ENCODE peak calls at places on chromosome 3, in nine cellular contexts. O is Peyer's patch, S is AG04450, G is testis, W is right atrium auricular region, N is cardiac muscle cell, K is mucosa of descending colon, H is left ventricle myocardium inferior, Q is heart right ventricle. R is an unnamed sample.

GRCh38 chr3:197878427-197878826 is 71.6 kb upstream of the RPL35A start:
- DNase-seq in O (no peak), S (no peak), G (no peak), W (no peak), N (no peak), K (no peak), H (no peak), Q (no peak), R (no peak)

GRCh38 chr3:141877911-141878310 is 1.5 kb downstream of the ATP1B3 start:
- DNase-seq in O (no peak), S (no peak), G (no peak), W (no peak), N (no peak), K (peak; percentile 16), H (no peak), Q (no peak), R (peak; percentile 37)

GRCh38 chr3:50364573-50365079 is 5.3 kb upstream of the TMEM115 start:
- DNase-seq in O (no peak), S (no peak), G (no peak), W (no peak), N (no peak), K (no peak), H (no peak), Q (no peak), R (peak; percentile 58)

GRCh38 chr3:64908292-64908691 is 220.5 kb upstream of the ADAMTS9 start:
- DNase-seq in O (no peak), S (no peak), G (no peak), W (no peak), N (no peak), K (no peak), H (no peak), Q (peak; percentile 73), R (peak; percentile 37)

GRCh38 chr3:179956416-179956830 is 80.3 kb downstream of the PEX5L start:
- DNase-seq in O (no peak), S (no peak), G (no peak), W (no peak), N (no peak), K (no peak), H (no peak), Q (no peak), R (no peak)

GRCh38 chr3:21672303-21672702 is 78.7 kb downstream of the ZNF385D start:
- DNase-seq in O (no peak), S (peak; percentile 48), G (no peak), W (no peak), N (no peak), K (no peak), H (no peak), Q (no peak), R (no peak)

GRCh38 chr3:55622116-55622515 is 135.0 kb upstream of the WNT5A start:
- DNase-seq in O (no peak), S (no peak), G (no peak), W (no peak), N (no peak), K (no peak), H (no peak), Q (no peak), R (no peak)

GRCh38 chr3:15330031-15330596 is 2.3 kb downstream of the SH3BP5 start:
- DNase-seq in O (no peak), S (no peak), G (peak; percentile 44), W (peak; percentile 88), N (no peak), K (no peak), H (peak; percentile 29), Q (peak; percentile 44), R (peak; percentile 40)

GRCh38 chr3:168459229-168459784 is 363.6 kb upstream of the GOLIM4 start:
- DNase-seq in O (no peak), S (no peak), G (no peak), W (no peak), N (no peak), K (no peak), H (no peak), Q (no peak), R (no peak)

GRCh38 chr3:98982336-98982735 is 80.8 kb upstream of the DCBLD2 start:
- DNase-seq in O (no peak), S (no peak), G (no peak), W (no peak), N (no peak), K (no peak), H (no peak), Q (no peak), R (no peak)

GRCh38 chr3:34277110-34277509 is 478.7 kb downstream of the PDCD6IP start:
- DNase-seq in O (no peak), S (no peak), G (no peak), W (no peak), N (no peak), K (no peak), H (no peak), Q (no peak), R (no peak)
- TF ChIP-seq CTCF in O (no peak), S (no peak), G (no peak), W (no peak), N (no peak), K (no peak), H (no peak), Q (no peak), R (no peak)

GRCh38 chr3:125351814-125352456 is 23.2 kb downstream of the ZNF148 start:
- DNase-seq in O (no peak), S (no peak), G (no peak), W (no peak), N (no peak), K (no peak), H (no peak), Q (no peak), R (no peak)

GRCh38 chr3:125349055-125349454 is 26.1 kb downstream of the ZNF148 start:
- DNase-seq in O (no peak), S (no peak), G (no peak), W (no peak), N (no peak), K (no peak), H (no peak), Q (no peak), R (no peak)

GRCh38 chr3:125350597-125350996 is 24.5 kb downstream of the ZNF148 start:
- DNase-seq in O (no peak), S (no peak), G (no peak), W (no peak), N (no peak), K (no peak), H (no peak), Q (no peak), R (no peak)

GRCh38 chr3:125351152-125351551 is 24.0 kb downstream of the ZNF148 start:
- DNase-seq in O (no peak), S (no peak), G (no peak), W (no peak), N (no peak), K (no peak), H (no peak), Q (no peak), R (no peak)

DNA sequence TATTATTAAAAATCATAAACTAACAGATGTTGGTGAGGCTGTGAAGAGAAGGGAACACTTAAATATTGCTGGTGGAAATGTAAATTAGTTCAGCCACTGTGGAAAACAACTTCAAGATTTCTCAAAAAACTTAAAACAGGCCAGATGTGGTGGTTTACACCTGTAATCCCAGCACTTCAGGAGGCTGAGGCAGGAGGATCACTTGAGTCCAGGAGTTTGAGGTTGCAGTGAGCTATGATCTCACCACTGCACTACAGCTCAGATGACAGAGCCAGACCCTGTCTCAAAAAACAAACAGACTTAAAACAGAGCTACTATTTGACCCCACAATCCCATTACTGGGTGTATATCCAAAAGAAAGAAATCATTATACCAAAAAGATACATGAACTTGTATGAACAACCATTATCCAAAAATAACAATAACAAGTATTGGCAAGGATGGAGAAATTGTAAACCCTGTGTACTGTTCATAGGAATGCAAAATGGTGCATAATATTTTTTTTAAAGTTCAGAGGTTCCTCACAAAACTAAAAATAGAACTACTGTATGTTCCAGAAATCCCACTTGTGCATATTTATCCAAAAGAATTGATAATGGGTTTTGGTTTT is 25.5 kb downstream of the ZNF148 start:
- DNase-seq in O (no peak), S (no peak), G (no peak), W (no peak), N (no peak), K (no peak), H (no peak), Q (no peak), R (no peak)
- H3K9me3 ChIP-seq in O (no peaks in the 10 kb centered on the region), S (no peaks in the 10 kb centered on the region), G (no peaks in the 10 kb centered on the region), W (no peaks in the 10 kb centered on the region), N (no peaks in the 10 kb centered on the region), K (no peaks in the 10 kb centered on the region), H (peaks cover 22% of the 10 kb centered on the region), Q (no peaks in the 10 kb centered on the region), R (no peaks in the 10 kb centered on the region)

DNA sequence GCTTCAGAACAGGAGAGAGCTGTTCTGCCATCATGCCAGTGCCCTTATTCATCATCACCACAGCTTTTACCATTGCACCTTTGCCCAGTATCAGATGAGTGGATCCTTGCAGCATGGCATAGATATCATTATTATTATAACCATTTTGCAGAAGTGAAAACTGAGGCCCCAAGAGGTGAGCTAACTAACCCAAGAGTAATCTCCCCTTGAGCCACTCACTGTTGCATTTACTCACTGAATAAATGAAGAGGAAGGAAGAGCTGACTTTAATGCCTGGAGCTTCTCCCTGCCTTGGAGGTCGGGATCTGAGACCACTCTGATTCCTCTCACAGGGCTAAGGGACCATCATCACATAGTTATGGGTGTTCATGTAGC is 32.0 kb downstream of the HRH1 start:
- DNase-seq in O (no peak), S (no peak), G (no peak), W (no peak), N (no peak), K (no peak), H (no peak), Q (no peak), R (no peak)
- TF ChIP-seq CTCF in O (no peak), S (no peak), G (no peak), W (no peak), N (no peak), K (no peak), H (no peak), Q (no peak), R (no peak)

GRCh38 chr3:138642226-138642926 is 33.8 kb downstream of the FAIM start:
- DNase-seq in O (no peak), S (no peak), G (no peak), W (no peak), N (no peak), K (no peak), H (no peak), Q (no peak), R (no peak)

GRCh38 chr3:138649134-138649533 is 40.6 kb downstream of the FAIM start:
- DNase-seq in O (no peak), S (no peak), G (no peak), W (no peak), N (no peak), K (no peak), H (no peak), Q (no peak), R (no peak)

GRCh38 chr3:138642927-138643253 is 34.3 kb downstream of the FAIM start:
- DNase-seq in O (no peak), S (no peak), G (no peak), W (no peak), N (no peak), K (no peak), H (no peak), Q (no peak), R (no peak)

GRCh38 chr3:138646008-138646407 is 37.4 kb downstream of the FAIM start:
- DNase-seq in O (no peak), S (no peak), G (no peak), W (no peak), N (no peak), K (no peak), H (no peak), Q (no peak), R (no peak)

DNA sequence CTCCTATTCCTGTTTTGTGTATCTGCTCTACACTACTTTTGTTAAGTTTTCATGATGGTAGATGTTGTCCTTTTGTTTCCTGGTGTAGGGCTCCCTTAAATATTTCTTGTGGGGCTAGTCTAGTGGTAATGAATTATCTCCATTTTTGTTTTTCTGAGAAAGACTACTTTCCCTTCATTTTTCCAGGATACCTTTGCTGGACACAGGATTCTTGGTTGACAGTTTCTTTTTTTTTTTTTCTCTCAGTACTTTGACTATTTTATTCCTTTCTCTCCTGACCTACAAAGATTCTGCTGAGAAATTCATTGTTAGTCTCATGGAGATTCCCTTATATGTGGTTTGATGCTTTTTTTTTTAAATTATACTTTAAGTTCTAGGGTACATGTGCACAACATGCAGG is 38.0 kb downstream of the FAIM start:
- DNase-seq in O (no peak), S (no peak), G (no peak), W (no peak), N (no peak), K (no peak), H (no peak), Q (no peak), R (no peak)
- H3K9me3 ChIP-seq in O (no peaks in the 10 kb centered on the region), S (peaks cover 12% of the 10 kb centered on the region), G (no peaks in the 10 kb centered on the region), W (no peaks in the 10 kb centered on the region), N (no peaks in the 10 kb centered on the region), K (peaks cover 60% of the 10 kb centered on the region), H (peaks cover 66% of the 10 kb centered on the region), Q (peaks cover 8% of the 10 kb centered on the region), R (peaks cover 15% of the 10 kb centered on the region)